ENCODE peak calls at places on chromosomes 13 and 19, in seven cellular contexts. One of them, this sample, is unnamed.
A peak's percentile ranks its signal among the peaks of the same experiment; 100 is the strongest.

GRCh38 chr19:55241935-55242464 is 13.4 kb upstream of the TMEM86B start:
- ATAC-seq in K562: no peak
- ATAC-seq in activated B cell treated with CpG ODN at 0.5 μM for 24 hours: no peak
- ATAC-seq in GM23338: no peak
- ATAC-seq in activated T-cell treated with anti-CD3 and anti-CD28 coated beads, Interleukin-2, amount 50 U/mL, for 4 hours: no peak
- ATAC-seq in stimulated activated naive CD8-positive, alpha-beta T cell treated with anti-CD3 and anti-CD28 coated beads, Interleukin-15, amount 100 ng/mL, for 72 hours: no peak
- ATAC-seq in thoracic aorta: no peak
- ATAC-seq in this sample: no peak

GRCh38 chr19:16611121-16611520 is 16.9 kb downstream of the MED26 start:
- ATAC-seq in activated T-cell treated with anti-CD3 and anti-CD28 coated beads, Interleukin-2, amount 50 U/mL, for 4 hours: no peak
- ATAC-seq in thoracic aorta: no peak
- ATAC-seq in activated B cell treated with CpG ODN at 0.5 μM for 24 hours: no peak
- ATAC-seq in stimulated activated naive CD8-positive, alpha-beta T cell treated with anti-CD3 and anti-CD28 coated beads, Interleukin-15, amount 100 ng/mL, for 72 hours: no peak
- ATAC-seq in K562: no peak
- ATAC-seq in GM23338: no peak
- ATAC-seq in this sample: no peak

GRCh38 chr13:94710881-94711560 is 1.3 kb downstream of the SOX21 start:
- ATAC-seq in stimulated activated naive CD8-positive, alpha-beta T cell treated with anti-CD3 and anti-CD28 coated beads, Interleukin-15, amount 100 ng/mL, for 72 hours: peak; percentile 69
- ATAC-seq in activated T-cell treated with anti-CD3 and anti-CD28 coated beads, Interleukin-2, amount 50 U/mL, for 4 hours: peak; percentile 55
- ATAC-seq in activated B cell treated with CpG ODN at 0.5 μM for 24 hours: no peak
- ATAC-seq in GM23338: peak; percentile 10
- ATAC-seq in thoracic aorta: no peak
- ATAC-seq in K562: peak; percentile 81
- ATAC-seq in this sample: no peak

GRCh38 chr19:14944456-14944855 is 3.2 kb downstream of the OR7C2 start:
- ATAC-seq in K562: no peak
- ATAC-seq in stimulated activated naive CD8-positive, alpha-beta T cell treated with anti-CD3 and anti-CD28 coated beads, Interleukin-15, amount 100 ng/mL, for 72 hours: no peak
- ATAC-seq in GM23338: no peak
- ATAC-seq in thoracic aorta: no peak
- ATAC-seq in activated B cell treated with CpG ODN at 0.5 μM for 24 hours: no peak
- ATAC-seq in activated T-cell treated with anti-CD3 and anti-CD28 coated beads, Interleukin-2, amount 50 U/mL, for 4 hours: no peak
- ATAC-seq in this sample: no peak

GRCh38 chr13:53137777-53138176 is 109.2 kb downstream of the OLFM4 start:
- ATAC-seq in K562: no peak
- ATAC-seq in stimulated activated naive CD8-positive, alpha-beta T cell treated with anti-CD3 and anti-CD28 coated beads, Interleukin-15, amount 100 ng/mL, for 72 hours: no peak
- ATAC-seq in activated B cell treated with CpG ODN at 0.5 μM for 24 hours: no peak
- ATAC-seq in activated T-cell treated with anti-CD3 and anti-CD28 coated beads, Interleukin-2, amount 50 U/mL, for 4 hours: no peak
- ATAC-seq in GM23338: no peak
- ATAC-seq in thoracic aorta: peak; percentile 46
- ATAC-seq in this sample: no peak

GRCh38 chr19:14122924-14123323 is 5.4 kb upstream of the PRKACA start:
- ATAC-seq in thoracic aorta: no peak
- ATAC-seq in activated T-cell treated with anti-CD3 and anti-CD28 coated beads, Interleukin-2, amount 50 U/mL, for 4 hours: no peak
- ATAC-seq in activated B cell treated with CpG ODN at 0.5 μM for 24 hours: no peak
- ATAC-seq in stimulated activated naive CD8-positive, alpha-beta T cell treated with anti-CD3 and anti-CD28 coated beads, Interleukin-15, amount 100 ng/mL, for 72 hours: no peak
- ATAC-seq in GM23338: no peak
- ATAC-seq in K562: no peak
- ATAC-seq in this sample: no peak

GRCh38 chr19:55014714-55015113 is 23.4 kb downstream of the GP6 start:
- ATAC-seq in activated B cell treated with CpG ODN at 0.5 μM for 24 hours: peak; percentile 40
- ATAC-seq in thoracic aorta: no peak
- ATAC-seq in K562: no peak
- ATAC-seq in stimulated activated naive CD8-positive, alpha-beta T cell treated with anti-CD3 and anti-CD28 coated beads, Interleukin-15, amount 100 ng/mL, for 72 hours: no peak
- ATAC-seq in GM23338: no peak
- ATAC-seq in activated T-cell treated with anti-CD3 and anti-CD28 coated beads, Interleukin-2, amount 50 U/mL, for 4 hours: no peak
- ATAC-seq in this sample: peak; percentile 48

GRCh38 chr13:42398542-42398941 is 126.6 kb downstream of the AKAP11 start:
- ATAC-seq in activated B cell treated with CpG ODN at 0.5 μM for 24 hours: no peak
- ATAC-seq in stimulated activated naive CD8-positive, alpha-beta T cell treated with anti-CD3 and anti-CD28 coated beads, Interleukin-15, amount 100 ng/mL, for 72 hours: no peak
- ATAC-seq in GM23338: no peak
- ATAC-seq in thoracic aorta: no peak
- ATAC-seq in activated T-cell treated with anti-CD3 and anti-CD28 coated beads, Interleukin-2, amount 50 U/mL, for 4 hours: no peak
- ATAC-seq in K562: no peak
- ATAC-seq in this sample: no peak

GRCh38 chr19:3387645-3388589 is 21.5 kb downstream of the NFIC start:
- ATAC-seq in K562: no peak
- ATAC-seq in GM23338: no peak
- ATAC-seq in activated B cell treated with CpG ODN at 0.5 μM for 24 hours: no peak
- ATAC-seq in activated T-cell treated with anti-CD3 and anti-CD28 coated beads, Interleukin-2, amount 50 U/mL, for 4 hours: no peak
- ATAC-seq in thoracic aorta: peak; percentile 66
- ATAC-seq in stimulated activated naive CD8-positive, alpha-beta T cell treated with anti-CD3 and anti-CD28 coated beads, Interleukin-15, amount 100 ng/mL, for 72 hours: no peak
- ATAC-seq in this sample: no peak

GRCh38 chr13:42211704-42212103 is 60.2 kb upstream of the AKAP11 start:
- ATAC-seq in stimulated activated naive CD8-positive, alpha-beta T cell treated with anti-CD3 and anti-CD28 coated beads, Interleukin-15, amount 100 ng/mL, for 72 hours: no peak
- ATAC-seq in thoracic aorta: no peak
- ATAC-seq in activated B cell treated with CpG ODN at 0.5 μM for 24 hours: no peak
- ATAC-seq in K562: no peak
- ATAC-seq in activated T-cell treated with anti-CD3 and anti-CD28 coated beads, Interleukin-2, amount 50 U/mL, for 4 hours: no peak
- ATAC-seq in GM23338: no peak
- ATAC-seq in this sample: no peak

GRCh38 chr13:99590519-99591011 is 89.3 kb downstream of the TM9SF2 start:
- ATAC-seq in stimulated activated naive CD8-positive, alpha-beta T cell treated with anti-CD3 and anti-CD28 coated beads, Interleukin-15, amount 100 ng/mL, for 72 hours: no peak
- ATAC-seq in GM23338: no peak
- ATAC-seq in activated T-cell treated with anti-CD3 and anti-CD28 coated beads, Interleukin-2, amount 50 U/mL, for 4 hours: no peak
- ATAC-seq in activated B cell treated with CpG ODN at 0.5 μM for 24 hours: no peak
- ATAC-seq in K562: no peak
- ATAC-seq in thoracic aorta: no peak
- ATAC-seq in this sample: no peak

GRCh38 chr13:89515948-89516347 is 1831.5 kb upstream of the MIR17HG start:
- ATAC-seq in activated T-cell treated with anti-CD3 and anti-CD28 coated beads, Interleukin-2, amount 50 U/mL, for 4 hours: no peak
- ATAC-seq in K562: no peak
- ATAC-seq in thoracic aorta: no peak
- ATAC-seq in activated B cell treated with CpG ODN at 0.5 μM for 24 hours: no peak
- ATAC-seq in stimulated activated naive CD8-positive, alpha-beta T cell treated with anti-CD3 and anti-CD28 coated beads, Interleukin-15, amount 100 ng/mL, for 72 hours: no peak
- ATAC-seq in GM23338: no peak
- ATAC-seq in this sample: no peak

GRCh38 chr19:10646781-10647180 is 7.4 kb upstream of the ILF3 start:
- ATAC-seq in stimulated activated naive CD8-positive, alpha-beta T cell treated with anti-CD3 and anti-CD28 coated beads, Interleukin-15, amount 100 ng/mL, for 72 hours: no peak
- ATAC-seq in activated T-cell treated with anti-CD3 and anti-CD28 coated beads, Interleukin-2, amount 50 U/mL, for 4 hours: no peak
- ATAC-seq in GM23338: no peak
- ATAC-seq in thoracic aorta: no peak
- ATAC-seq in activated B cell treated with CpG ODN at 0.5 μM for 24 hours: no peak
- ATAC-seq in K562: no peak
- ATAC-seq in this sample: no peak

GRCh38 chr19:38247734-38248268 is 8.4 kb downstream of the PPP1R14A start:
- ATAC-seq in activated T-cell treated with anti-CD3 and anti-CD28 coated beads, Interleukin-2, amount 50 U/mL, for 4 hours: no peak
- ATAC-seq in activated B cell treated with CpG ODN at 0.5 μM for 24 hours: no peak
- ATAC-seq in GM23338: no peak
- ATAC-seq in thoracic aorta: no peak
- ATAC-seq in stimulated activated naive CD8-positive, alpha-beta T cell treated with anti-CD3 and anti-CD28 coated beads, Interleukin-15, amount 100 ng/mL, for 72 hours: no peak
- ATAC-seq in K562: no peak
- ATAC-seq in this sample: no peak

GRCh38 chr19:11382898-11383705 is 1.0 kb downstream of the EPOR start:
- ATAC-seq in activated B cell treated with CpG ODN at 0.5 μM for 24 hours: no peak
- ATAC-seq in K562: peak; percentile 89
- ATAC-seq in GM23338: peak; percentile 10
- ATAC-seq in activated T-cell treated with anti-CD3 and anti-CD28 coated beads, Interleukin-2, amount 50 U/mL, for 4 hours: no peak
- ATAC-seq in stimulated activated naive CD8-positive, alpha-beta T cell treated with anti-CD3 and anti-CD28 coated beads, Interleukin-15, amount 100 ng/mL, for 72 hours: no peak
- ATAC-seq in thoracic aorta: no peak
- ATAC-seq in this sample: no peak

GRCh38 chr19:2288743-2289713 is 7.1 kb upstream of the PEAK3 start:
- ATAC-seq in GM23338: no peak
- ATAC-seq in stimulated activated naive CD8-positive, alpha-beta T cell treated with anti-CD3 and anti-CD28 coated beads, Interleukin-15, amount 100 ng/mL, for 72 hours: peak; percentile 19
- ATAC-seq in activated T-cell treated with anti-CD3 and anti-CD28 coated beads, Interleukin-2, amount 50 U/mL, for 4 hours: no peak
- ATAC-seq in K562: no peak
- ATAC-seq in activated B cell treated with CpG ODN at 0.5 μM for 24 hours: peak; percentile 31
- ATAC-seq in thoracic aorta: no peak
- ATAC-seq in this sample: peak; percentile 67

GRCh38 chr19:10603873-10604459 is 16.9 kb upstream of the AP1M2 start:
- ATAC-seq in K562: no peak
- ATAC-seq in activated T-cell treated with anti-CD3 and anti-CD28 coated beads, Interleukin-2, amount 50 U/mL, for 4 hours: peak; percentile 11
- ATAC-seq in stimulated activated naive CD8-positive, alpha-beta T cell treated with anti-CD3 and anti-CD28 coated beads, Interleukin-15, amount 100 ng/mL, for 72 hours: peak; percentile 22
- ATAC-seq in GM23338: no peak
- ATAC-seq in activated B cell treated with CpG ODN at 0.5 μM for 24 hours: peak; percentile 26
- ATAC-seq in thoracic aorta: no peak
- ATAC-seq in this sample: peak; percentile 56

GRCh38 chr13:99289674-99290337 is 17.4 kb downstream of the GPR183 start:
- ATAC-seq in activated T-cell treated with anti-CD3 and anti-CD28 coated beads, Interleukin-2, amount 50 U/mL, for 4 hours: peak; percentile 64
- ATAC-seq in stimulated activated naive CD8-positive, alpha-beta T cell treated with anti-CD3 and anti-CD28 coated beads, Interleukin-15, amount 100 ng/mL, for 72 hours: peak; percentile 87
- ATAC-seq in GM23338: no peak
- ATAC-seq in activated B cell treated with CpG ODN at 0.5 μM for 24 hours: no peak
- ATAC-seq in K562: no peak
- ATAC-seq in thoracic aorta: no peak
- ATAC-seq in this sample: no peak

GRCh38 chr19:52946322-52947310 is 16.1 kb downstream of the ZNF816 start:
- ATAC-seq in activated T-cell treated with anti-CD3 and anti-CD28 coated beads, Interleukin-2, amount 50 U/mL, for 4 hours: no peak
- ATAC-seq in GM23338: peak; percentile 85
- ATAC-seq in activated B cell treated with CpG ODN at 0.5 μM for 24 hours: no peak
- ATAC-seq in stimulated activated naive CD8-positive, alpha-beta T cell treated with anti-CD3 and anti-CD28 coated beads, Interleukin-15, amount 100 ng/mL, for 72 hours: no peak
- ATAC-seq in K562: no peak
- ATAC-seq in thoracic aorta: no peak
- ATAC-seq in this sample: no peak

This sample was measured in stimulated activated memory B cell treated with anti-CD40 and anti-IgM and Interleukin-4, amounts not matched to agents 10 μg/mL and 1 μg/mL and 100 μg/mL, for 72 hours.